ENCODE peak calls at places on chromosomes 7 and 10, in four cellular contexts. E, H, R and F are unnamed samples.

GRCh38 chr7:131235489-131236317 is 92.0 kb upstream of the MKLN1 start:
- DNase-seq in E (no peak), H (peak; percentile 58), R (no peak), F (peak; percentile 29)

GRCh38 chr7:125847706-125848105 is 918.1 kb upstream of the POT1 start:
- DNase-seq in E (no peak), H (no peak), R (no peak), F (no peak)

GRCh38 chr7:107130487-107131220 is 38.1 kb upstream of the HBP1 start:
- DNase-seq in E (no peak), H (no peak), R (no peak), F (no peak)

GRCh38 chr10:119620771-119621384 is 24.1 kb upstream of the TIAL1 start:
- DNase-seq in E (no peak), H (no peak), R (no peak), F (no peak)

GRCh38 chr7:30694218-30694745 is 12.0 kb upstream of the CRHR2 start:
- DNase-seq in E (no peak), H (no peak), R (no peak), F (peak; percentile 49)

GRCh38 chr7:84248267-84248666 is 53.7 kb upstream of the SEMA3A start:
- DNase-seq in E (no peak), H (no peak), R (no peak), F (no peak)

GRCh38 chr7:112357136-112357535 is 93.1 kb upstream of the IFRD1 start:
- DNase-seq in E (no peak), H (no peak), R (no peak), F (no peak)

GRCh38 chr10:33843379-33843778 is 508.9 kb upstream of the NRP1 start:
- DNase-seq in E (no peak), H (no peak), R (no peak), F (no peak)

GRCh38 chr10:15045380-15045779 is 1.6 kb downstream of the OLAH start:
- DNase-seq in E (no peak), H (no peak), R (no peak), F (no peak)

GRCh38 chr10:74705361-74705980 is 120.9 kb upstream of the KAT6B start:
- DNase-seq in E (no peak), H (no peak), R (no peak), F (no peak)

GRCh38 chr7:98348726-98349474 is 52.0 kb downstream of the BAIAP2L1 start:
- DNase-seq in E (no peak), H (peak; percentile 69), R (peak; percentile 60), F (no peak)

GRCh38 chr7:132720835-132721234 is 144.6 kb upstream of the PLXNA4 start:
- DNase-seq in E (no peak), H (no peak), R (no peak), F (no peak)

GRCh38 chr7:66859794-66860645 is 61.0 kb upstream of the TMEM248 start:
- DNase-seq in E (no peak), H (no peak), R (no peak), F (no peak)

GRCh38 chr10:93806882-93807281 is 49.1 kb downstream of the LGI1 start:
- DNase-seq in E (no peak), H (no peak), R (no peak), F (no peak)

GRCh38 chr10:122301055-122301810 is 30.1 kb downstream of the BTBD16 start:
- DNase-seq in E (no peak), H (no peak), R (no peak), F (no peak)

GRCh38 chr10:30747633-30748032 is 118.1 kb upstream of the LYZL2 start:
- DNase-seq in E (no peak), H (no peak), R (no peak), F (no peak)

GRCh38 chr7:147014596-147014995 is 898.0 kb downstream of the CNTNAP2 start:
- DNase-seq in E (no peak), H (no peak), R (no peak), F (no peak)

GRCh38 chr10:46520381-46520780 is 36.1 kb downstream of the GPRIN2 start:
- DNase-seq in E (no peak), H (peak; percentile 20), R (no peak), F (peak; percentile 22)

GRCh38 chr10:119928411-119928810 is 35.9 kb downstream of the SEC23IP start:
- DNase-seq in E (no peak), H (no peak), R (no peak), F (no peak)

GRCh38 chr10:88070080-88070880 is 206.9 kb downstream of the PTEN start:
- DNase-seq in E (no peak), H (peak; percentile 41), R (no peak), F (no peak)

GRCh38 chr7:19375986-19376385 is 230.8 kb upstream of the FERD3L start:
- DNase-seq in E (no peak), H (no peak), R (no peak), F (no peak)

GRCh38 chr10:8511026-8511425 is 456.5 kb downstream of the GATA3 start:
- DNase-seq in E (no peak), H (no peak), R (no peak), F (no peak)

GRCh38 chr7:127907638-127908040 is 123.6 kb downstream of the LRRC4 start:
- DNase-seq in E (no peak), H (no peak), R (no peak), F (no peak)

GRCh38 chr7:43844662-43845061 is 24.7 kb downstream of the MRPS24 start:
- DNase-seq in E (no peak), H (no peak), R (no peak), F (no peak)

GRCh38 chr10:78953124-78954008 is 115.4 kb upstream of the ZMIZ1 start:
- DNase-seq in E (no peak), H (no peak), R (no peak), F (no peak)

GRCh38 chr10:15046626-15047025 is 2.9 kb downstream of the OLAH start:
- DNase-seq in E (no peak), H (no peak), R (no peak), F (no peak)

DNA sequence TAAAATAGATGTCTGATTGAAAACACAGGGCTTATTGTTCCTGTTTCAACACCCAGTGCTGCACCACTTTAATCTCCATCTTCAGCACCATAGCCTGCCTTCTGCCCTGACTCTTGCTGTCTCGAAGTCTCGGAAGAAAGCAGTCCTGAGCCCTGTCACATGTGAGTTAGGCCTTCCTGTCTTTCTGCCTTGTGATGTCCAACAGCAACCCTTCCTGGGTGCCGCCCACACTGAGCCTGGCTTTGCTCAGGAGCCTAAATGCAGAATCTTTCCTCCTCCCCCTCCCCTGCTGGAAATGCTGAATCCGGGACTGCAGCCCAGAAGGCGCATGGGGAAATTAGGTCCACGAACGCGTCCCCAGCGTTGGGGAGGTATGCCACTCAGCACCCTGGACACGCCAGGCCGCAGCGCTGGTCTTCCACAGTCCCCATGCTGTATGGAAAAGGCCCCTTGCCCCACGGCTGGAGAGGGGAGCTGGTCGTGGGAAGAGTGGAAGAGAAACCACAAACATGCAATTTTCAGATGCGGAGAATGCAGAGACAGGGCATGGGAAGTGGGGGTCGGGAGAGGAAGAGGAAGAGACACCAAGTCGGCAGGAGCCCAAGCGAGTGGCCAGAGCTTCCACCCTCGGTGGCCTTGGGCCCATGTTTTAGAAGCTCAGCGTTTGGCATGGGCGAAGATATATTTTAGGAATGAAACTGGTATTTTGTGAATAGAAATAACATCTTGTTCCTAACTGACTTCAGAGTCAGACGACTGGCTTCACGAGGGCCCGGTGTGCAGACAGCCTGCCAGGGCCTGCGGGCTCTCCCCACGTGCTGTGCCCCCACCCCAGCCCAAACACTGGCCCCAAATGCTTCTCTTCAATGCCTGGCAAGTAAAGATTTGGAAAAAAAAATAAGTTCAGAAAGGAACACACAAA is 656.1 kb upstream of the FOXK1 start:
- DNase-seq in E (no peak), H (no peak), R (no peak), F (no peak)
- H3K27me3 ChIP-seq in E (no peaks in the 10 kb centered on the region), H (no peaks in the 10 kb centered on the region), R (no peaks in the 10 kb centered on the region), F (no peaks in the 10 kb centered on the region)

GRCh38 chr10:70587045-70587658 is 15.4 kb downstream of the PRF1 start:
- DNase-seq in E (no peak), H (no peak), R (peak; percentile 35), F (no peak)
- TF ChIP-seq EP300 in E (no peak), H (no peak), R (no peak), F (no peak)

DNA sequence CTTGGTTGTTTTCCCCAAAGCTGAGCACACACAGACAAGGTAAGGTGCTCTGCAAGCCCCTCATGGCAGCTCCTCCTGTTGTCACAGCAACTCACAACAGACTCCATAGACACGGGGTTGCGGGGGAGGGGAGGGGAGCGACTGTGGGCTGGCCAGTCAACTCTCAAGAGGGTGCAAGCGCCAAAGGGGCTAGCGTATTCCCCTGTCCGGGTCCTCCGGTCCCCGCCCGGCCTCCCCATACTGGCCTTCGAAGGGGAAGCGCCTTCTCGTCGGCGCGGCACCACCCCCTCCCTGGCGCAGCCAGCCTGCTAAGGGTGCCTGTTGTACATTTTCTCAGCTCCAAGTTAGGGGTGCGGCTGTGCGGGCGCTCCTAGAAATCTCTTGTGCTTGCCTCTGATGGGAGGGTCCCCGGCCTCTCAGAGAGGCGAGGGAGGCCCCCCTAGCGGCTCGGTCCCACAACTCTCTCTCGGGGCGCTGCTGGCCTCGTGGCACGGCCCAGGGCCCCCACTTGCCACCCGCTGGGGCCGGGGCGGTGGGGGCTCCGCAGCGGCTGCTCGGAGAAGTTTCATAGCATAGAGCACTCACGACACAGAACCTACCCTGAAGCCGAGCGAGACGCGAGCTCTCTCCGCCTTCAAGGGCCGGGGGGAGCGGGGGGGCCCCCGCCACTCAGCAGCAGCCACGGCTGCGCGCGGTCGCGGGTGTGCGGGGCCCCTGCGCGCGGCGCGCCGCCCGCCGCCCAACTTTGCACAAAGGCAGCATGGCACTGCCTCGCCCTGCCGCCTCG is 420 bp downstream of the RHOBTB1 start:
- DNase-seq in E (peak; percentile 43), H (peak; percentile 65), R (peak; percentile 81), F (peak; percentile 66)
- TF ChIP-seq POLR2A in E (peak; percentile 79), H (no peak), R (no peak), F (peak; percentile 39)

GRCh38 chr10:69573056-69573806 is at the start of gene NEUROG3:
- DNase-seq in E (no peak), H (no peak), R (no peak), F (no peak)

GRCh38 chr10:69576334-69577011 is 3.3 kb upstream of the NEUROG3 start:
- DNase-seq in E (no peak), H (no peak), R (no peak), F (no peak)

GRCh38 chr10:69575164-69575722 is 2.0 kb upstream of the NEUROG3 start:
- DNase-seq in E (no peak), H (no peak), R (no peak), F (no peak)

GRCh38 chr10:69572159-69573055 is 815 bp downstream of the NEUROG3 start:
- DNase-seq in E (no peak), H (no peak), R (no peak), F (no peak)

DNA sequence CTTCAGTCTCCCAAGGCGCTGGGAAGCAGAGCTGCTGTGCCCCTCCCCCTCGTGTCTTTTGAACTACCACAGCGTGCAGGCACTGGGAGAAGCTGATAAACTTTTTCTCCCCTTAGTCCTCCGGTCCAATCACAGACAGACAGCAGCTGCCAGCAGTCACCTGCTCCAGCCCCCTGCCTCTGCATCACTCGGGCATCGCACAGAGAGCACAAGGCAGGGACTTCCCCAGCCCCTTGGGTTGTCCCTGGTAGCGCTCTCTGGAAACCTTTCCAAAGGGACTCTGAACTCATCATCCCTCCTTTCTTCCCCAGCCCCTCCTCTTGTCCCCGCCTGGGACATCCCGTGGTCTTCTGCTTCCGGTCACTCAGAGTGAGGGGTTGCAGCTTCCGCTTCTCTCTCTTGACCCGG is 1.4 kb upstream of the NEUROG3 start:
- DNase-seq in E (no peak), H (no peak), R (no peak), F (no peak)
- H3K27me3 ChIP-seq in E (peaks cover 100% of the 10 kb centered on the region), H (peaks cover 9% of the 10 kb centered on the region), R (peaks cover 100% of the 10 kb centered on the region), F (peaks cover 93% of the 10 kb centered on the region)